ENCODE peak calls at places on chromosomes 11 and 22, in five cellular contexts. One of them, this sample, is unnamed.

GRCh38 chr11:108632041-108632440 is 32.8 kb upstream of the DDX10 start:
- DNase-seq in dermis microvascular lymphatic vessel endothelial cell: no peak
- DNase-seq in activated T-helper 1 cell treated with Interleukin-2 at 50 U/mL for 16 hours: no peak
- DNase-seq in spleen: no peak
- DNase-seq in GM04504: no peak
- DNase-seq in this sample: no peak

GRCh38 chr11:35250631-35251030 is 111.7 kb downstream of the CD44 start:
- DNase-seq in dermis microvascular lymphatic vessel endothelial cell: no peak
- DNase-seq in activated T-helper 1 cell treated with Interleukin-2 at 50 U/mL for 16 hours: no peak
- DNase-seq in spleen: no peak
- DNase-seq in GM04504: no peak
- DNase-seq in this sample: no peak

GRCh38 chr22:19669570-19669969 is 44.7 kb upstream of the SEPTIN5 start:
- DNase-seq in dermis microvascular lymphatic vessel endothelial cell: no peak
- DNase-seq in activated T-helper 1 cell treated with Interleukin-2 at 50 U/mL for 16 hours: no peak
- DNase-seq in spleen: no peak
- DNase-seq in GM04504: no peak
- DNase-seq in this sample: no peak

GRCh38 chr11:33663121-33663520 is 37.5 kb downstream of the C11orf91 start:
- DNase-seq in dermis microvascular lymphatic vessel endothelial cell: no peak
- DNase-seq in activated T-helper 1 cell treated with Interleukin-2 at 50 U/mL for 16 hours: no peak
- DNase-seq in spleen: no peak
- DNase-seq in GM04504: no peak
- DNase-seq in this sample: no peak

GRCh38 chr11:21912280-21912679 is 280.6 kb upstream of the ANO5 start:
- DNase-seq in dermis microvascular lymphatic vessel endothelial cell: no peak
- DNase-seq in activated T-helper 1 cell treated with Interleukin-2 at 50 U/mL for 16 hours: no peak
- DNase-seq in spleen: no peak
- DNase-seq in GM04504: no peak
- DNase-seq in this sample: no peak

GRCh38 chr11:35330924-35331323 is 88.4 kb downstream of the SLC1A2 start:
- DNase-seq in dermis microvascular lymphatic vessel endothelial cell: no peak
- DNase-seq in activated T-helper 1 cell treated with Interleukin-2 at 50 U/mL for 16 hours: peak; percentile 41
- DNase-seq in spleen: no peak
- DNase-seq in GM04504: no peak
- DNase-seq in this sample: peak; percentile 37

GRCh38 chr22:38176170-38176741 is 5.4 kb downstream of the PLA2G6 start:
- DNase-seq in dermis microvascular lymphatic vessel endothelial cell: peak; percentile 100
- DNase-seq in activated T-helper 1 cell treated with Interleukin-2 at 50 U/mL for 16 hours: peak; percentile 14
- DNase-seq in spleen: peak; percentile 87
- DNase-seq in GM04504: peak; percentile 96
- DNase-seq in this sample: peak; percentile 57

GRCh38 chr11:623999-624704 is 603 bp downstream of the CDHR5 start:
- DNase-seq in dermis microvascular lymphatic vessel endothelial cell: no peak
- DNase-seq in activated T-helper 1 cell treated with Interleukin-2 at 50 U/mL for 16 hours: no peak
- DNase-seq in spleen: peak; percentile 52
- DNase-seq in GM04504: no peak
- DNase-seq in this sample: no peak

GRCh38 chr11:19892387-19892786 is 179.8 kb downstream of the NAV2 start:
- DNase-seq in dermis microvascular lymphatic vessel endothelial cell: no peak
- DNase-seq in activated T-helper 1 cell treated with Interleukin-2 at 50 U/mL for 16 hours: no peak
- DNase-seq in spleen: no peak
- DNase-seq in GM04504: no peak
- DNase-seq in this sample: no peak

GRCh38 chr22:36435516-36436415 is 45.7 kb downstream of the TXN2 start:
- DNase-seq in dermis microvascular lymphatic vessel endothelial cell: no peak
- DNase-seq in activated T-helper 1 cell treated with Interleukin-2 at 50 U/mL for 16 hours: peak; percentile 36
- DNase-seq in spleen: peak; percentile 87
- DNase-seq in GM04504: no peak
- DNase-seq in this sample: peak; percentile 54

GRCh38 chr11:74443071-74443864 is 24.1 kb downstream of the KCNE3 start:
- DNase-seq in dermis microvascular lymphatic vessel endothelial cell: peak; percentile 80
- DNase-seq in activated T-helper 1 cell treated with Interleukin-2 at 50 U/mL for 16 hours: no peak
- DNase-seq in spleen: no peak
- DNase-seq in GM04504: no peak
- DNase-seq in this sample: no peak

GRCh38 chr22:32528984-32529982 is 54.7 kb downstream of the FBXO7 start:
- DNase-seq in dermis microvascular lymphatic vessel endothelial cell: peak; percentile 82
- DNase-seq in activated T-helper 1 cell treated with Interleukin-2 at 50 U/mL for 16 hours: peak; percentile 28
- DNase-seq in spleen: peak; percentile 89
- DNase-seq in GM04504: peak; percentile 71
- DNase-seq in this sample: peak; percentile 79

GRCh38 chr11:69180726-69181125 is 25.0 kb downstream of the SMIM38 start:
- DNase-seq in dermis microvascular lymphatic vessel endothelial cell: no peak
- DNase-seq in activated T-helper 1 cell treated with Interleukin-2 at 50 U/mL for 16 hours: no peak
- DNase-seq in spleen: no peak
- DNase-seq in GM04504: no peak
- DNase-seq in this sample: no peak

GRCh38 chr22:37904572-37905533 is 1.2 kb upstream of the MICALL1 start:
- DNase-seq in dermis microvascular lymphatic vessel endothelial cell: peak; percentile 94
- DNase-seq in activated T-helper 1 cell treated with Interleukin-2 at 50 U/mL for 16 hours: no peak
- DNase-seq in spleen: no peak
- DNase-seq in GM04504: peak; percentile 96
- DNase-seq in this sample: no peak

GRCh38 chr11:126029805-126030204 is 32.9 kb downstream of the CDON start:
- DNase-seq in dermis microvascular lymphatic vessel endothelial cell: no peak
- DNase-seq in activated T-helper 1 cell treated with Interleukin-2 at 50 U/mL for 16 hours: no peak
- DNase-seq in spleen: no peak
- DNase-seq in GM04504: no peak
- DNase-seq in this sample: no peak

GRCh38 chr11:21921151-21921550 is 271.7 kb upstream of the ANO5 start:
- DNase-seq in dermis microvascular lymphatic vessel endothelial cell: no peak
- DNase-seq in activated T-helper 1 cell treated with Interleukin-2 at 50 U/mL for 16 hours: no peak
- DNase-seq in spleen: no peak
- DNase-seq in GM04504: no peak
- DNase-seq in this sample: no peak

GRCh38 chr11:2750601-2751522 is 51.1 kb upstream of the KCNQ1OT1 start:
- DNase-seq in dermis microvascular lymphatic vessel endothelial cell: no peak
- DNase-seq in activated T-helper 1 cell treated with Interleukin-2 at 50 U/mL for 16 hours: no peak
- DNase-seq in spleen: peak; percentile 48
- DNase-seq in GM04504: no peak
- DNase-seq in this sample: no peak

GRCh38 chr11:47480762-47481161 is 31.8 kb upstream of the RAPSN start:
- DNase-seq in dermis microvascular lymphatic vessel endothelial cell: no peak
- DNase-seq in activated T-helper 1 cell treated with Interleukin-2 at 50 U/mL for 16 hours: no peak
- DNase-seq in spleen: no peak
- DNase-seq in GM04504: no peak
- DNase-seq in this sample: no peak

GRCh38 chr11:111539426-111540113 is 950 bp upstream of the LAYN start:
- DNase-seq in dermis microvascular lymphatic vessel endothelial cell: no peak
- DNase-seq in activated T-helper 1 cell treated with Interleukin-2 at 50 U/mL for 16 hours: no peak
- DNase-seq in spleen: no peak
- DNase-seq in GM04504: no peak
- DNase-seq in this sample: peak; percentile 19

GRCh38 chr11:61516191-61516590 is 7.6 kb downstream of the LRRC10B start:
- DNase-seq in dermis microvascular lymphatic vessel endothelial cell: no peak
- DNase-seq in activated T-helper 1 cell treated with Interleukin-2 at 50 U/mL for 16 hours: no peak
- DNase-seq in spleen: no peak
- DNase-seq in GM04504: no peak
- DNase-seq in this sample: no peak

GRCh38 chr22:39439170-39439569 is 17.6 kb upstream of the MGAT3 start:
- DNase-seq in dermis microvascular lymphatic vessel endothelial cell: peak; percentile 18
- DNase-seq in activated T-helper 1 cell treated with Interleukin-2 at 50 U/mL for 16 hours: no peak
- DNase-seq in spleen: no peak
- DNase-seq in GM04504: no peak
- DNase-seq in this sample: no peak

GRCh38 chr11:10413268-10413667 is 41.8 kb upstream of the AMPD3 start:
- DNase-seq in dermis microvascular lymphatic vessel endothelial cell: peak; percentile 50
- DNase-seq in activated T-helper 1 cell treated with Interleukin-2 at 50 U/mL for 16 hours: peak; percentile 22
- DNase-seq in spleen: peak; percentile 81
- DNase-seq in GM04504: no peak
- DNase-seq in this sample: no peak

GRCh38 chr22:28835630-28836189 is 35.3 kb upstream of the XBP1 start:
- DNase-seq in dermis microvascular lymphatic vessel endothelial cell: no peak
- DNase-seq in activated T-helper 1 cell treated with Interleukin-2 at 50 U/mL for 16 hours: no peak
- DNase-seq in spleen: peak; percentile 56
- DNase-seq in GM04504: no peak
- DNase-seq in this sample: no peak

GRCh38 chr11:133872160-133872559 is 26.8 kb upstream of the SPATA19 start:
- DNase-seq in dermis microvascular lymphatic vessel endothelial cell: no peak
- DNase-seq in activated T-helper 1 cell treated with Interleukin-2 at 50 U/mL for 16 hours: no peak
- DNase-seq in spleen: no peak
- DNase-seq in GM04504: no peak
- DNase-seq in this sample: no peak